ENCODE peak calls at places on chromosomes 6 and 20, in ten cellular contexts. H is activated CD4-positive, alpha-beta T cell treated with anti-CD3 and anti-CD28 coated beads for 1 hour; Q is activated T-cell treated with anti-CD3 and anti-CD28 coated beads for 4 hours; O is HT1080; L is ascending aorta; G is stimulated activated CD4-positive, alpha-beta T cell treated with anti-CD3 and anti-CD28 coated beads, Interleukin-1b, Interleukin-23, amount 100 ng/mL, for 1 hour; M is brain microvascular endothelial cell; R is HTR-8/SVneo; N is foreskin keratinocyte; J is iPS DF 19.7. A is an unnamed sample.

GRCh38 chr6:144259988-144260387 is 25.1 kb upstream of the UTRN start:
- DNase-seq in O (peak), Q (no peak), J (no peak), H (no peak), R (no peak), L (no peak), N (no peak), G (no peak), M (no peak), A (no peak)

GRCh38 chr20:703426-703825 is 27.8 kb upstream of the SCRT2 start:
- DNase-seq in M (no peak), O (no peak), R (no peak), J (no peak), H (no peak), L (no peak), G (no peak), N (no peak), Q (no peak), A (no peak)

GRCh38 chr6:55886185-55886836 is 10.9 kb upstream of the BMP5 start:
- DNase-seq in R (no peak), L (no peak), H (no peak), G (no peak), O (no peak), J (no peak), N (no peak), Q (no peak), M (no peak), A (peak)

GRCh38 chr20:42024653-42025052 is 406.5 kb upstream of the CHD6 start:
- DNase-seq in Q (no peak), M (no peak), O (no peak), L (no peak), G (no peak), N (no peak), J (no peak), R (no peak), H (no peak), A (peak)

GRCh38 chr20:48317578-48317977 is 510.2 kb downstream of the PREX1 start:
- DNase-seq in L (no peak), J (no peak), G (no peak), M (no peak), H (no peak), R (no peak), O (no peak), N (no peak), Q (no peak), A (no peak)

GRCh38 chr20:10636326-10636818 is 37.4 kb downstream of the JAG1 start:
- DNase-seq in J (no peak), N (peak), L (no peak), M (peak), G (no peak), R (no peak), O (peak), H (no peak), Q (no peak), A (peak)

GRCh38 chr6:90442366-90442765 is 144.5 kb downstream of the MAP3K7 start:
- DNase-seq in N (no peak), H (no peak), G (no peak), J (no peak), M (no peak), Q (no peak), L (no peak), O (no peak), R (no peak), A (no peak)

GRCh38 chr20:50348118-50348517 is 157.5 kb downstream of the CEBPB start:
- DNase-seq in G (no peak), M (no peak), N (no peak), R (no peak), O (no peak), J (no peak), Q (no peak), H (no peak), L (no peak), A (no peak)

GRCh38 chr6:88585081-88585692 is 378.2 kb downstream of the RNGTT start:
- DNase-seq in J (no peak), N (no peak), H (no peak), O (no peak), Q (no peak), M (no peak), G (no peak), R (no peak), L (no peak), A (no peak)

GRCh38 chr20:11917663-11918062 is at the start of gene BTBD3:
- DNase-seq in H (no peak), J (no peak), N (peak), L (no peak), R (no peak), G (no peak), M (peak), Q (no peak), O (no peak), A (peak)

GRCh38 chr6:3919130-3919628 is 70.0 kb downstream of the FAM50B start:
- DNase-seq in J (no peak), L (no peak), Q (no peak), H (no peak), M (no peak), O (no peak), N (peak), G (no peak), R (peak), A (no peak)

GRCh38 chr6:4319992-4320683 is 184.8 kb upstream of the ECI2 start:
- DNase-seq in O (peak), Q (no peak), R (peak), M (peak), L (no peak), J (no peak), H (no peak), G (no peak), N (peak), A (peak)

GRCh38 chr6:160462551-160463109 is 114.5 kb downstream of the SLC22A3 start:
- DNase-seq in Q (peak), G (no peak), O (peak), N (peak), R (peak), M (peak), J (no peak), H (no peak), L (no peak), A (peak)

GRCh38 chr6:143561105-143561704 is 49.7 kb upstream of the FUCA2 start:
- DNase-seq in N (no peak), R (no peak), H (no peak), O (no peak), Q (no peak), M (no peak), L (no peak), J (no peak), G (no peak), A (no peak)

GRCh38 chr20:10467985-10468845 is 33.1 kb downstream of the SLX4IP start:
- DNase-seq in N (no peak), O (peak), J (no peak), G (no peak), M (peak), Q (no peak), L (no peak), R (no peak), H (no peak), A (no peak)

GRCh38 chr6:142786476-142786875 is 158.5 kb downstream of the HIVEP2 start:
- DNase-seq in O (no peak), Q (no peak), M (no peak), G (no peak), L (no peak), J (no peak), H (no peak), R (no peak), N (peak), A (no peak)

GRCh38 chr20:47315339-47315662 is 41.2 kb downstream of the ZMYND8 start:
- DNase-seq in R (peak), M (no peak), G (no peak), H (no peak), Q (no peak), O (no peak), N (no peak), L (no peak), J (no peak), A (peak)

GRCh38 chr6:129774697-129775447 is 64.9 kb upstream of the ARHGAP18 start:
- DNase-seq in R (peak), M (peak), O (peak), Q (peak), G (no peak), H (no peak), J (peak), L (peak), N (peak), A (peak)

GRCh38 chr20:58794510-58795180 is 56.1 kb downstream of the GNAS-AS1 start:
- DNase-seq in R (no peak), Q (no peak), N (no peak), G (no peak), J (no peak), H (no peak), M (no peak), O (no peak), L (no peak), A (no peak)

GRCh38 chr20:54340667-54341081 is 132.8 kb downstream of the PFDN4 start:
- DNase-seq in O (peak), H (no peak), M (peak), L (no peak), G (no peak), Q (no peak), J (no peak), N (no peak), R (no peak), A (no peak)

GRCh38 chr6:160069050-160069454 is 52.6 kb upstream of the SLC22A1 start:
- DNase-seq in M (no peak), L (no peak), R (no peak), Q (no peak), N (no peak), O (no peak), H (no peak), J (no peak), G (no peak), A (no peak)

GRCh38 chr6:125688138-125688537 is 61.3 kb upstream of the HEY2 start:
- DNase-seq in J (no peak), N (no peak), H (no peak), L (no peak), G (no peak), Q (no peak), M (no peak), R (no peak), O (no peak), A (no peak)

GRCh38 chr6:167932468-167933276 is 64.8 kb upstream of the KIF25 start:
- DNase-seq in G (no peak), Q (no peak), M (peak), J (no peak), H (no peak), L (no peak), R (no peak), O (no peak), N (peak), A (no peak)

GRCh38 chr6:150693404-150693803 is 93.7 kb downstream of the PLEKHG1 start:
- DNase-seq in H (no peak), O (no peak), G (no peak), R (no peak), N (no peak), J (no peak), Q (no peak), M (no peak), L (no peak), A (no peak)

GRCh38 chr6:168188310-168188973 is 109.4 kb upstream of the FRMD1 start:
- DNase-seq in J (no peak), G (no peak), O (no peak), R (no peak), L (no peak), M (no peak), H (no peak), N (no peak), Q (no peak), A (no peak)

GRCh38 chr20:38108438-38109024 is 56.5 kb downstream of the TGM2 start:
- DNase-seq in O (no peak), G (no peak), R (no peak), J (no peak), Q (no peak), L (no peak), H (no peak), N (no peak), M (no peak), A (no peak)

GRCh38 chr20:37839432-37839827 is 63.5 kb upstream of the VSTM2L start:
- DNase-seq in M (no peak), O (no peak), J (no peak), N (no peak), H (no peak), L (no peak), G (no peak), R (no peak), Q (no peak), A (peak)

GRCh38 chr6:152401978-152402377 is 235.2 kb downstream of the SYNE1 start:
- DNase-seq in G (no peak), J (no peak), R (peak), M (no peak), Q (no peak), O (peak), H (no peak), L (no peak), N (peak), A (no peak)

GRCh38 chr6:37696220-37696840 is 1.4 kb downstream of the MDGA1 start:
- DNase-seq in M (no peak), H (no peak), Q (no peak), N (peak), J (no peak), G (no peak), R (no peak), O (no peak), L (no peak), A (peak)